ENCODE peak calls at places on chromosomes 6 and 20, in five cellular contexts. V, F, G, K and Z are unnamed samples.
A peak's percentile ranks its signal among the peaks of the same experiment; 100 is the strongest.

GRCh38 chr6:101761124-101761601 is 367.7 kb downstream of the GRIK2 start:
- DNase-seq in V (no peak), F (peak; percentile 21), G (peak; percentile 1), K (peak; percentile 34), Z (no peak)

GRCh38 chr6:79230149-79230548 is 4.3 kb downstream of the HMGN3 start:
- DNase-seq in V (no peak), F (no peak), G (no peak), K (no peak), Z (no peak)

GRCh38 chr6:92114091-92114490 is 1305.3 kb downstream of the EPHA7 start:
- DNase-seq in V (no peak), F (no peak), G (no peak), K (no peak), Z (no peak)

GRCh38 chr6:14365393-14365792 is 247.8 kb downstream of the CD83 start:
- DNase-seq in V (no peak), F (no peak), G (no peak), K (no peak), Z (no peak)

GRCh38 chr20:36167826-36168634 is 13.5 kb downstream of the EPB41L1 start:
- DNase-seq in V (no peak), F (no peak), G (peak; percentile 82), K (no peak), Z (no peak)

GRCh38 chr6:96075826-96076225 is 60.1 kb downstream of the FUT9 start:
- DNase-seq in V (no peak), F (no peak), G (no peak), K (no peak), Z (no peak)

GRCh38 chr20:39853664-39854063 is 835.4 kb downstream of the MAFB start:
- DNase-seq in V (no peak), F (no peak), G (no peak), K (no peak), Z (no peak)

GRCh38 chr20:62744761-62745160 is 36.1 kb downstream of the NTSR1 start:
- DNase-seq in V (no peak), F (no peak), G (no peak), K (no peak), Z (no peak)

GRCh38 chr6:101393291-101394251 is at the start of gene GRIK2:
- DNase-seq in V (peak; percentile 85), F (no peak), G (no peak), K (peak; percentile 78), Z (no peak)

GRCh38 chr20:5504061-5504739 is 187.4 kb upstream of the PROKR2 start:
- DNase-seq in V (peak; percentile 78), F (peak; percentile 57), G (no peak), K (no peak), Z (peak; percentile 74)

GRCh38 chr6:17470953-17471335 is 77.5 kb downstream of the CAP2 start:
- DNase-seq in V (no peak), F (no peak), G (peak; percentile 47), K (no peak), Z (no peak)

GRCh38 chr6:134447883-134448387 is 130.0 kb upstream of the SGK1 start:
- DNase-seq in V (no peak), F (no peak), G (no peak), K (no peak), Z (no peak)

GRCh38 chr6:90573624-90574023 is 13.2 kb downstream of the MAP3K7 start:
- DNase-seq in V (no peak), F (no peak), G (no peak), K (no peak), Z (no peak)

GRCh38 chr6:161477901-161478425 is 204.1 kb upstream of the AGPAT4 start:
- DNase-seq in V (no peak), F (no peak), G (no peak), K (no peak), Z (no peak)

GRCh38 chr6:4220619-4221018 is 85.2 kb upstream of the ECI2 start:
- DNase-seq in V (no peak), F (no peak), G (no peak), K (no peak), Z (no peak)

GRCh38 chr6:159117031-159117430 is 52.2 kb upstream of the FNDC1 start:
- DNase-seq in V (no peak), F (no peak), G (no peak), K (no peak), Z (no peak)

GRCh38 chr20:21020656-21021004 is 85.5 kb downstream of the LINC00237 start:
- DNase-seq in V (no peak), F (no peak), G (no peak), K (no peak), Z (no peak)

GRCh38 chr6:43738267-43738676 is 31.7 kb upstream of the VEGFA start:
- DNase-seq in V (no peak), F (no peak), G (no peak), K (no peak), Z (no peak)

GRCh38 chr20:57647933-57648785 is 27.9 kb upstream of the ZBP1 start:
- DNase-seq in V (no peak), F (no peak), G (no peak), K (no peak), Z (no peak)

GRCh38 chr6:90364291-90364690 is 67.6 kb upstream of the BACH2 start:
- DNase-seq in V (no peak), F (no peak), G (no peak), K (no peak), Z (no peak)

GRCh38 chr6:74871757-74872156 is 334.1 kb downstream of the COL12A1 start:
- DNase-seq in V (no peak), F (no peak), G (no peak), K (no peak), Z (no peak)

GRCh38 chr6:71181565-71181964 is 107.0 kb upstream of the OGFRL1 start:
- DNase-seq in V (no peak), F (no peak), G (peak; percentile 71), K (peak; percentile 49), Z (no peak)

GRCh38 chr6:139973602-139974373 is 599.3 kb upstream of the CITED2 start:
- DNase-seq in V (no peak), F (no peak), G (peak; percentile 29), K (peak; percentile 42), Z (no peak)

GRCh38 chr20:33443512-33444239 is at the start of gene SNTA1:
- DNase-seq in V (peak; percentile 99), F (peak; percentile 95), G (peak; percentile 86), K (peak; percentile 98), Z (peak; percentile 91)

GRCh38 chr6:2498224-2498623 is 252.5 kb downstream of the MYLK4 start:
- DNase-seq in V (no peak), F (no peak), G (no peak), K (no peak), Z (no peak)

GRCh38 chr6:164109770-164110140 is 695.2 kb downstream of the QKI start:
- DNase-seq in V (no peak), F (peak; percentile 32), G (no peak), K (no peak), Z (no peak)

GRCh38 chr6:166751051-166751595 is 124.1 kb upstream of the RPS6KA2 start:
- DNase-seq in V (no peak), F (no peak), G (no peak), K (peak; percentile 58), Z (no peak)

GRCh38 chr20:61744691-61745396 is 320.8 kb downstream of the TAF4 start:
- DNase-seq in V (no peak), F (no peak), G (peak; percentile 30), K (no peak), Z (no peak)

GRCh38 chr20:50133474-50134217 is 19.9 kb downstream of the PEDS1 start:
- DNase-seq in V (no peak), F (no peak), G (no peak), K (no peak), Z (no peak)

GRCh38 chr20:40728470-40728869 is 39.4 kb upstream of the MAFB start:
- DNase-seq in V (no peak), F (no peak), G (no peak), K (no peak), Z (no peak)

GRCh38 chr20:48286571-48287551 is 501.6 kb upstream of the SULF2 start:
- DNase-seq in V (no peak), F (no peak), G (no peak), K (no peak), Z (no peak)

GRCh38 chr20:54263266-54263665 is 55.4 kb downstream of the PFDN4 start:
- DNase-seq in V (no peak), F (no peak), G (no peak), K (no peak), Z (no peak)

GRCh38 chr20:17843246-17844132 is 125.1 kb downstream of the SNX5 start:
- DNase-seq in V (no peak), F (peak; percentile 72), G (no peak), K (no peak), Z (peak; percentile 75)

GRCh38 chr20:57678340-57678739 is 31.5 kb downstream of the PMEPA1 start:
- DNase-seq in V (no peak), F (no peak), G (no peak), K (no peak), Z (no peak)

GRCh38 chr6:36955136-36955535 is 598 bp downstream of the PI16 start:
- DNase-seq in V (no peak), F (no peak), G (no peak), K (no peak), Z (peak; percentile 57)
- H3K27ac ChIP-seq in V (no peak overlapping the region), F (no peak overlapping the region), G (no peak overlapping the region), K (no peak overlapping the region), Z (no peak overlapping the region)

GRCh38 chr20:51985753-51986152 is 183.4 kb upstream of the SALL4 start:
- DNase-seq in V (no peak), F (no peak), G (no peak), K (no peak), Z (no peak)
- H3K27ac ChIP-seq in V (peak overlapping the region; percentile 60), F (no peak overlapping the region), G (peak overlapping the region; percentile 91), K (no peak overlapping the region), Z (peak overlapping the region; percentile 23)

GRCh38 chr6:15399651-15400470 is 154.0 kb downstream of the JARID2 start:
- DNase-seq in V (peak; percentile 78), F (peak; percentile 75), G (peak; percentile 24), K (peak; percentile 47), Z (peak; percentile 85)
- H3K27ac ChIP-seq in V (peak overlapping the region; percentile 23), F (peak overlapping the region; percentile 8), G (peak overlapping the region; percentile 73), K (peak overlapping the region; percentile 28), Z (peak overlapping the region; percentile 79)

GRCh38 chr20:46361386-46361785 is 45.0 kb downstream of the ELMO2 start:
- DNase-seq in V (no peak), F (no peak), G (no peak), K (no peak), Z (no peak)

GRCh38 chr20:46359233-46359751 is 47.1 kb downstream of the ELMO2 start:
- DNase-seq in V (no peak), F (no peak), G (no peak), K (peak; percentile 21), Z (no peak)

GRCh38 chr20:46362931-46363872 is 43.2 kb downstream of the ELMO2 start:
- DNase-seq in V (no peak), F (no peak), G (no peak), K (no peak), Z (no peak)

GRCh38 chr20:46363874-46364669 is 42.3 kb downstream of the ELMO2 start:
- DNase-seq in V (peak; percentile 92), F (peak; percentile 86), G (peak; percentile 86), K (peak; percentile 91), Z (peak; percentile 89)

DNA sequence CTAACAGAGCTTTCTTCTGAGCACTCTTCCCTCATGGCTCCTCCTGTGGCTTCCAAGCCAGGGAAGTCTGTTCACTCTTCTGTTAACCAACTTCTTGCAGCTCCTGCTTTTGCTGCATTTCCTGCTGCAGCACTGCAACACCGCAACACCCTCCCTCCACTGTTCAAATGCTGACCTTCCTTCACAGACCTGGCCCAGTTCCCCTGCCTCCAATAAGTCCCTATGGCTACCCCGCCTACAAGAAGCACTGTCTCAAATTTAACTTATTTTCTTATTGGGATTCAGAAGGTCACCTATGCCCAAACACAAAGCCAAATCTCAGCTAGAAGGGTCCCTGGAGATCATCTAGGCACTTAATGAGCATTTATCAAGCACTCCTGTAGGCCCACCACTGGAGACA is 44.6 kb downstream of the ELMO2 start:
- DNase-seq in V (no peak), F (no peak), G (no peak), K (no peak), Z (no peak)
- H3K27ac ChIP-seq in V (no peak overlapping the region), F (no peak overlapping the region), G (no peak overlapping the region), K (no peak overlapping the region), Z (no peak overlapping the region)